ENCODE peak calls at places on chromosome 15, in four cellular contexts. R is fibroblast of lung, Q is mammary epithelial cell, S is GM23248. B is an unnamed sample.

GRCh38 chr15:41490355-41490754 is 3.3 kb upstream of the ITPKA start:
- DNase-seq in Q (peak; percentile 95), R (peak; percentile 98), S (peak; percentile 97), B (peak; percentile 97)

GRCh38 chr15:67174864-67175573 is 79.4 kb downstream of the AAGAB start:
- DNase-seq in S (peak; percentile 65), R (peak; percentile 61), Q (peak; percentile 99), B (peak; percentile 52)

GRCh38 chr15:73941044-73941443 is 14.8 kb downstream of the LOXL1 start:
- DNase-seq in R (peak; percentile 98), Q (no peak), S (peak; percentile 99), B (peak; percentile 97)

GRCh38 chr15:71334874-71335273 is 219.6 kb downstream of the THSD4 start:
- DNase-seq in S (peak; percentile 45), Q (no peak), R (peak; percentile 39), B (no peak)

GRCh38 chr15:98083203-98083910 is 122.9 kb downstream of the ARRDC4 start:
- DNase-seq in Q (no peak), S (no peak), R (no peak), B (no peak)

GRCh38 chr15:57041416-57041815 is 123.0 kb downstream of the TCF12 start:
- DNase-seq in Q (no peak), S (no peak), R (no peak), B (no peak)

GRCh38 chr15:69602921-69603320 is 150.3 kb downstream of the RPLP1 start:
- DNase-seq in Q (no peak), S (peak; percentile 24), R (peak; percentile 36), B (no peak)

GRCh38 chr15:73026496-73027054 is 25.7 kb upstream of the NEO1 start:
- DNase-seq in S (no peak), Q (no peak), R (no peak), B (no peak)

GRCh38 chr15:44188810-44189209 is 6.3 kb downstream of the FRMD5 start:
- DNase-seq in R (no peak), S (no peak), Q (no peak), B (no peak)

GRCh38 chr15:44195151-44195740 is at the start of gene FRMD5:
- DNase-seq in S (peak; percentile 94), R (peak; percentile 96), Q (peak; percentile 99), B (peak; percentile 96)

GRCh38 chr15:44199393-44199792 is 4.3 kb upstream of the FRMD5 start:
- DNase-seq in Q (no peak), S (no peak), R (no peak), B (no peak)

GRCh38 chr15:44194397-44195150 is 497 bp downstream of the FRMD5 start:
- DNase-seq in Q (peak; percentile 76), R (peak; percentile 89), S (peak; percentile 68), B (peak; percentile 86)

DNA sequence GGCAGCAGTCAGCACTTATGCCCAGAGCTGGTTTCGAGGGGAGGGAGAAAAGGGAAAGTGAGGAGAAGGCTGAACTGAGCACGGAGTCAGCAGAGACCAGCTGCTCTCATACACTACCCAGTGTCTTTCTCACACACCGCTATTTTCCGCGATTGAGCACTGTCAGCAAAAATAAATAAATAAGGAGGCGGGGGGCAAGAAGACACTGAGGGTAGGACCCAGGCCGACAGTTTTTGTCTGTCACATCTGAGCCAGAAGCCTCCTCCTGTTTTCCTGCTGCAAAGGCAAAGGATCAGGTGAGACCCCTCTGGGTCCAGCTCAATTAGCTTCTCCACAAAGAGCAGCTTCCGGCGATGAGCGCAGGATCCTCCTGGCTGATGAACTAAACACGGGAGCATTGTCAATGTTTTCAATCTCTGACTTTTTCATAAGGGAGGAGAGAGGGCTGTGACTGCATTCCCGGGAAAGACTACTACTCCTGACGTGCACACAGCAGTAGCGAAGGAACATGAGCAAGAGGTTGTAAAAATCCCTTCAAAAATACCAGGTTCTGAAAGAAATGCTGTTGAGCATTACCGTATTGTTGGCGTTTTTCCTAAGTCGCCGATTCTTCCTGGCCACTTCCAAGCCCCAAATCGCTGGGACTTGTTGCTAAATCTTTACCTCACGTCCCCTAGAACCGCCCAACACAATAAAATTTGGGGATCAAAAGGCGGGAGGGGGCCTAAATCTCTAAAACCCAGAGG is 1.2 kb downstream of the FRMD5 start:
- DNase-seq in S (peak; percentile 64), Q (peak; percentile 50), R (peak; percentile 56), B (peak; percentile 55)
- H3K9ac ChIP-seq in S (peak overlapping the region; percentile 4), Q (peak overlapping the region; percentile 78), R (peak overlapping the region; percentile 27), B (peak overlapping the region; percentile 87)

GRCh38 chr15:83153288-83153687 is 45.8 kb downstream of the TM6SF1 start:
- DNase-seq in R (no peak), S (peak; percentile 55), Q (no peak), B (no peak)
- H2AFZ ChIP-seq in R (no peak overlapping the region), S (no peak overlapping the region), Q (no peak overlapping the region), B (no peak overlapping the region)

DNA sequence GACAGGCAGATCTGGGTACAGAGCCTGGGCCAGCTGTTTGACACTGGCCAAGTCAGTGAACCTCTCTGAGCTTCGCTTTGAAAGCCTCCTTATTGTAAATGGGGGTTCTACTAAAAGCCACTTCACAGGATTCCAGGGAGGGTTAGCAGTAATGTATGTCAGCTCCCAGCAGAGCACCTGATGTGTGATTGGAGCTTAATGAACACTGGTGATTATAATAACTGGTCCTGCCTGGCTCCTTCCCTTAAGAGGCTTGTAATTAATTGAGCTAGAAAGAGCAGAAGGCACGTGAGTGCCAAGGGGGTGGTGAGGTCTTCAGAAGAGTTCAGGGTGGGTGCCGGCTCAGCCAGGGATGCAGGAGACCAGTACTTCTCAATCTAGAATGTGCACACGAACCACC is 5.8 kb upstream of the CHRNA3 start:
- DNase-seq in Q (no peak), R (no peak), S (no peak), B (no peak)
- H3K9ac ChIP-seq in Q (no peak overlapping the region), R (no peak overlapping the region), S (no peak overlapping the region), B (no peak overlapping the region)

GRCh38 chr15:31473384-31474058 is 146.9 kb downstream of the KLF13 start:
- DNase-seq in R (no peak), S (no peak), Q (no peak), B (no peak)
- H2AFZ ChIP-seq in R (peak overlapping the region; percentile 67), S (peak overlapping the region; percentile 68), Q (no peak overlapping the region), B (no peak overlapping the region)

DNA sequence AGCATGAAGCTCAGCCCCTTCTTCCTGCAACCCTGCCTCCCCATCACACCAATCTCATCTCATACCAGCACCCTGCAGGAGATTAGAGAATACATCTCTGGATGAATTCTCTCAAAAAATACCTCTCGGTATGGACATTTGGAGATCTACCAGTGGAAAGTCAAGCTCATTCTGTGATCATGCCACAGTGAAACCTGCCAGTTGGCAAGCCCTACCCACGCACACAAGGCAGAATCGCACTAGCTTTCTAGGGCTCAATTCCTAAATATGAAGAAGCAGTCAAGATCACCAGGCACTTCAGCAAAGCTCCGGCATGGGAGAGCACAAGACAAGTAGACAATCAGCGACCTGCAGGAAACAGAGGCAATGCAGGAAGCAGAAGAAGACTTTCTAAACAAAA is 221.2 kb downstream of the NTRK3 start:
- DNase-seq in R (no peak), S (no peak), Q (no peak), B (no peak)
- H3K9ac ChIP-seq in R (no peak overlapping the region), S (no peak overlapping the region), Q (no peak overlapping the region), B (no peak overlapping the region)

GRCh38 chr15:93973287-93973686 is 258.1 kb upstream of the MCTP2 start:
- DNase-seq in S (no peak), R (no peak), Q (no peak), B (no peak)
- H2AFZ ChIP-seq in S (no peak overlapping the region), R (no peak overlapping the region), Q (no peak overlapping the region), B (no peak overlapping the region)

DNA sequence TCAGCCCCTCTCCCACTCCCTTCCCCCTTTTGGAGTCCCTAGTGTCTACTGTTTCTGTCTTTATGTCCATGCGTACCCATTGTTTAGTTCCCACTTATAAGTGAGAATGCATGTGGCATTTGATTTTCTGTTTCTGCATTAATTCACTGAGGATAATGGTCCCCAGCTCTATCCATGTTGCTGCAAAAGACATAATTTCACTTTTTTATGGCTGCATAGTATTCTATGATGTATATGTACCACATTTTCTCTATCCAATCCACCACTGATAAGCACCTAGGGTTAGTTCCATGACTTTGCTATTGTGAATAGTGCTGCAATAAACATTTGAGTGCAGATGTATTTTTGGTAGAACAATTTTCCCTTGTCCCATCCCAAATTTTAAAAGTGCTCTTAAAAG is 34.2 kb upstream of the RSL24D1 start:
- DNase-seq in S (no peak), Q (no peak), R (no peak), B (no peak)
- H3K9ac ChIP-seq in S (no peak overlapping the region), Q (no peak overlapping the region), R (no peak overlapping the region), B (no peak overlapping the region)

GRCh38 chr15:96052572-96053038 is 277.9 kb upstream of the NR2F2 start:
- DNase-seq in R (no peak), Q (no peak), S (no peak), B (no peak)
- H2AFZ ChIP-seq in R (no peak overlapping the region), Q (peak overlapping the region; percentile 90), S (peak overlapping the region; percentile 61), B (peak overlapping the region; percentile 68)

GRCh38 chr15:93070136-93070535 is 18.9 kb downstream of the RGMA start:
- DNase-seq in R (no peak), Q (no peak), S (no peak), B (no peak)
- H3K9ac ChIP-seq in R (no peak overlapping the region), Q (no peak overlapping the region), S (no peak overlapping the region), B (no peak overlapping the region)

B was measured in astrocyte.